ENCODE peak calls at places on chromosomes 4 and X, in five cellular contexts. N is progenitor cell of endocrine pancreas, C is HFF-Myc, X is GM12891, S is activated gamma-delta T cell. Y is an unnamed sample.

GRCh38 chr4:121448231-121448630 is 67.4 kb upstream of the QRFPR start:
- DNase-seq in S (no peak), N (no peak), C (no peak), X (no peak), Y (no peak)

GRCh38 chr4:121791481-121791880 is 9.6 kb upstream of the EXOSC9 start:
- DNase-seq in X (no peak), C (no peak), N (no peak), S (no peak), Y (no peak)

GRCh38 chr4:173547889-173548288 is 17.9 kb upstream of the HAND2 start:
- DNase-seq in N (no peak), C (no peak), S (no peak), X (no peak), Y (no peak)

GRCh38 chr4:123121241-123121907 is 199.0 kb upstream of the NUDT6 start:
- DNase-seq in X (no peak), C (no peak), N (no peak), S (no peak), Y (no peak)

GRCh38 chr4:83358410-83358809 is 23.8 kb upstream of the HPSE start:
- DNase-seq in C (peak), N (no peak), X (no peak), S (no peak), Y (no peak)

GRCh38 chr4:98446499-98447375 is 185.6 kb downstream of the RAP1GDS1 start:
- DNase-seq in C (no peak), S (peak), X (no peak), N (no peak), Y (peak)

GRCh38 chr4:86967061-86967460 is 32.2 kb downstream of the AFF1 start:
- DNase-seq in C (no peak), N (no peak), X (no peak), S (no peak), Y (no peak)

GRCh38 chrX:132694331-132694823 is 205.5 kb upstream of the MBNL3 start:
- DNase-seq in C (no peak), S (no peak), N (no peak), X (no peak), Y (no peak)

GRCh38 chr4:81319657-81320056 is 104.6 kb upstream of the PRKG2 start:
- DNase-seq in C (no peak), N (no peak), X (no peak), S (no peak), Y (no peak)

GRCh38 chr4:134727696-134728095 is 526.1 kb upstream of the PABPC4L start:
- DNase-seq in X (no peak), S (no peak), N (no peak), C (no peak), Y (no peak)

GRCh38 chrX:130485870-130486269 is 84.1 kb downstream of the RBMX2 start:
- DNase-seq in S (no peak), C (no peak), N (no peak), X (no peak), Y (no peak)